ENCODE peak calls at places on chromosomes 2 and 18, in four cellular contexts. Z is IMR-90, N is mesendoderm, I is H1. A is an unnamed sample.

GRCh38 chr18:46676162-46676830 is 19.3 kb upstream of the LOXHD1 start:
- DNase-seq in N (no peak), Z (no peak), I (peak; percentile 23), A (no peak)

GRCh38 chr2:199703199-199703598 is 147.8 kb downstream of the FTCDNL1 start:
- DNase-seq in Z (no peak), I (no peak), N (no peak), A (no peak)

GRCh38 chr2:187783446-187783845 is 229.2 kb upstream of the TFPI start:
- DNase-seq in I (no peak), N (peak; percentile 2), Z (no peak), A (no peak)

GRCh38 chr18:74249181-74249968 is 42.4 kb downstream of the CYB5A start:
- DNase-seq in N (no peak), Z (peak; percentile 84), I (no peak), A (no peak)

GRCh38 chr2:108905176-108905575 is 83.8 kb downstream of the EDAR start:
- DNase-seq in I (no peak), N (no peak), Z (no peak), A (no peak)

GRCh38 chr2:241108271-241109209 is 6.5 kb upstream of the MTERF4 start:
- DNase-seq in I (no peak), N (no peak), Z (no peak), A (no peak)

GRCh38 chr2:171630812-171631626 is 56.2 kb upstream of the DYNC1I2 start:
- DNase-seq in I (no peak), Z (no peak), N (peak; percentile 40), A (no peak)

GRCh38 chr2:175181104-175181876 is at the start of gene ATP5MC3:
- DNase-seq in I (peak; percentile 85), Z (peak; percentile 91), N (peak; percentile 98), A (peak; percentile 95)

GRCh38 chr2:95061601-95062183 is 36.2 kb downstream of the MAL start:
- DNase-seq in N (no peak), Z (no peak), I (no peak), A (peak; percentile 6)

GRCh38 chr2:98663521-98664090 is 55.2 kb downstream of the UNC50 start:
- DNase-seq in I (no peak), Z (no peak), N (no peak), A (no peak)

GRCh38 chr2:120986898-120987650 is 251.4 kb downstream of the GLI2 start:
- DNase-seq in I (no peak), Z (no peak), N (no peak), A (no peak)

GRCh38 chr2:169106563-169107545 is 37.5 kb downstream of the DHRS9 start:
- DNase-seq in Z (no peak), N (no peak), I (no peak), A (no peak)

GRCh38 chr2:19538411-19538963 is 180.1 kb upstream of the OSR1 start:
- DNase-seq in Z (peak; percentile 95), I (no peak), N (peak; percentile 5), A (no peak)

GRCh38 chr2:241571821-241572620 is 13.5 kb downstream of the BOK start:
- DNase-seq in Z (no peak), I (no peak), N (no peak), A (peak; percentile 19)

GRCh38 chr2:231590614-231591013 is 2.0 kb upstream of the TEX44 start:
- DNase-seq in N (peak; percentile 71), I (no peak), Z (no peak), A (peak; percentile 69)

GRCh38 chr2:56040834-56041233 is 117.3 kb upstream of the EFEMP1 start:
- DNase-seq in N (no peak), I (no peak), Z (no peak), A (no peak)

GRCh38 chr2:161415041-161415440 is 1.1 kb upstream of the TBR1 start:
- DNase-seq in N (peak; percentile 55), I (no peak), Z (no peak), A (peak; percentile 41)

DNA sequence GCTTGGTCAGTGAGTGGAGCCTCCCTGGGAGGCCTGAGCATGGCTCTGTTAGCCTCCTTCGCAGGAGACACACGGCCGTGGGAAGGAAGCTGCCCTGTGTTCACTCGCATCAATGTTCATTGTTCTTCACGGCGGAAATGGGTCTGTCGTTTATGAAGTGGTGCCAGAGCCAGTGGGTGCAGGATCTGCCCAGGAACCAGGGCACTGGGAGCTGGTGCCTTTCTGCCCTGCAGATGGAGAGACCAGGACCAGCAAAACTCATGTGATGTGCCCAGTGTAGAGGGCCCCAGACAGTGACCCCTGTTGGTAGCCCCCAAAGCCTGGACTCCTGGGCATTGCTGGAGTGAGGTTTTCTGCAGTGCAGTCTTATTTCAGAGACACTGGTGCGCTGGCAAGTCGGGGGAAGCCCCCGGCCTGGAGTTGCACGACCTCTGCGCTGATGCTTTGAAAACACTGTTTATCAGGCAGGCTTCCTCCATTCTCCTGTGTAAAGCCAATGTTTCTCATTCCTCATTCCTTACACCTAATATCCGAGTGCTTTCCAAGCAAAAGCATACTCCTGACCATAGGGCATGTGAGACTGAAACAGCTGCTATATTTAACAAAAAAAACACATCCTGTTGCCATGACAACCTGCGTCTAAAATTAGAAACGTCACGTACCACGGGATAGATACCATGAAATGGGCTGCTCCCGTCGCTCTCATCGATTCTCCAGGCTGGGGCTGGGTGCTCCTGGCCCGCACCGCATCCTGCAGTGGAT is 268.6 kb downstream of the NDUFA10 start:
- DNase-seq in I (no peak), Z (peak; percentile 6), N (peak; percentile 25), A (no peak)
- H2BK15ac ChIP-seq in I (no peak overlapping the region), Z (no peak overlapping the region), N (no peak overlapping the region), A (no peak overlapping the region)

GRCh38 chr2:240013343-240013742 is 11.8 kb downstream of the NDUFA10 start:
- DNase-seq in I (no peak), Z (peak; percentile 25), N (peak; percentile 1), A (no peak)

GRCh38 chr2:240018071-240018750 is 6.9 kb downstream of the NDUFA10 start:
- DNase-seq in I (no peak), Z (no peak), N (no peak), A (no peak)

DNA sequence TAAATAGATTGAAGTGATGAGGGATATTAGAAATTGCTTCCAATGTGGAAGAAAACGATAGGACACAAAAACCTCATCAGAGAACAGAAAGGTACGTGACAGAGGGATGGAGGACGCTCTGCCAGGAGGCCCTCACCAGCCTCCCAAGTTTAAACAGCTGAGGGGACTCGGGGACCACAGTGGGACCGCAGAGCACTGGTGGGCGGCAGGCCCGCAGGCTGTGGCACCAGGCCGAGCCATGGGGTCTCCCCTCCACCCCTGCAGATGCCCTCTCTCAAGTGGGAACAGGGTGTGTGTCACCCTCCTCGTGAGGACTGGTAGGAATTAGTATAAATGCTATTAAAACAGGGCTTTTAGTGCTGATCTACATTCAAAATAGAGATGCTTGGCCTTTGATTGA is 10.8 kb downstream of the NDUFA10 start:
- DNase-seq in I (no peak), Z (no peak), N (no peak), A (no peak)
- H3K56ac ChIP-seq in I (no peak overlapping the region), Z (no peak overlapping the region), N (no peak overlapping the region), A (no peak overlapping the region)

GRCh38 chr18:476368-476767 is 24.1 kb downstream of the COLEC12 start:
- DNase-seq in N (no peak), I (no peak), Z (no peak), A (no peak)

GRCh38 chr18:471701-472100 is 28.8 kb downstream of the COLEC12 start:
- DNase-seq in Z (no peak), I (no peak), N (no peak), A (no peak)

GRCh38 chr18:475202-475624 is 25.3 kb downstream of the COLEC12 start:
- DNase-seq in N (peak; percentile 97), I (peak; percentile 29), Z (peak; percentile 78), A (peak; percentile 79)

GRCh38 chr18:473687-474265 is 26.7 kb downstream of the COLEC12 start:
- DNase-seq in N (no peak), I (no peak), Z (no peak), A (no peak)

DNA sequence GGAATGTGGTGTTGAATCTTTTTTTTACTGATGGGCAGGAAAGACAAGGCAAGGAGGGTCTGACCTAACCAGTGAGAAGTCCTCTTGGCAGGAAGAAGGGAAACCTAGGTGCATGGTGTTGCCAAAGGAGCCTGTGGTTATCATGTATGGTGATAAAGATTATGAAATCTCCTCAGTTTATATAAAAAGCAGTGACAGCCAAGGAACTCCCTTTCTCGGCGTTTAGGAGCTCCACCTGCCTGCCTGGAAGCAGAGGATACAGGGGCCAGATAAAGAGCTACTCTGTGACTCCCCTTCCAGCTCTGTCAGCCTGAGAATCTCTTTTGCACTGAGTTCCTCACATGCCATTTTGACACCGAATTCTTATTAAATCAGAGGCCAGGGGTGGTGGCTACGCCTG is 26.1 kb downstream of the COLEC12 start:
- DNase-seq in Z (no peak), N (peak; percentile 55), I (no peak), A (no peak)
- H4K5ac ChIP-seq in Z (peak overlapping the region; percentile 53), N (no peak overlapping the region), I (no peak overlapping the region), A (no peak overlapping the region)

GRCh38 chr2:207621640-207622039 is 3.6 kb downstream of the METTL21A start:
- DNase-seq in I (no peak), N (no peak), Z (no peak), A (no peak)

GRCh38 chr2:207624170-207625013 is 802 bp downstream of the METTL21A start:
- DNase-seq in I (no peak), N (peak; percentile 78), Z (peak; percentile 70), A (peak; percentile 61)

GRCh38 chr2:207629553-207629952 is 4.4 kb upstream of the METTL21A start:
- DNase-seq in Z (no peak), I (no peak), N (no peak), A (no peak)

GRCh38 chr2:207630491-207630890 is 5.3 kb upstream of the METTL21A start:
- DNase-seq in N (no peak), I (no peak), Z (no peak), A (no peak)

GRCh38 chr2:207625014-207625755 is at the start of gene METTL21A:
- DNase-seq in Z (peak; percentile 86), I (peak; percentile 46), N (peak; percentile 73), A (peak; percentile 78)
- H2BK15ac ChIP-seq in Z (peak within 1 kb of the TSS; percentile 75), I (peak within 1 kb of the TSS; percentile 88), N (no peak within 1 kb of the TSS), A (no peak within 1 kb of the TSS)

GRCh38 chr18:48123965-48124364 is 193.5 kb upstream of the SMAD2 start:
- DNase-seq in I (no peak), N (no peak), Z (no peak), A (no peak)

GRCh38 chr18:48124857-48125626 is 194.6 kb upstream of the SMAD2 start:
- DNase-seq in I (no peak), Z (no peak), N (no peak), A (no peak)

GRCh38 chr18:48125724-48126123 is 195.3 kb upstream of the SMAD2 start:
- DNase-seq in N (no peak), I (no peak), Z (no peak), A (no peak)

GRCh38 chr18:48127546-48128105 is 197.2 kb upstream of the SMAD2 start:
- DNase-seq in Z (no peak), N (no peak), I (no peak), A (no peak)

GRCh38 chr18:48126240-48126639 is 195.8 kb upstream of the SMAD2 start:
- DNase-seq in N (peak; percentile 42), I (no peak), Z (no peak), A (no peak)
- H3K56ac ChIP-seq in N (no peak overlapping the region), I (no peak overlapping the region), Z (no peak overlapping the region), A (no peak overlapping the region)